ENCODE peak calls at places on chromosomes 7 and 10, in eight cellular contexts. S, C, V, E, D, H, F and K are unnamed samples.

GRCh38 chr7:95907337-95907736 is 135.0 kb downstream of the DYNC1I1 start:
- DNase-seq in S (no peak), C (peak), V (no peak), E (no peak), D (no peak), H (no peak), F (no peak), K (no peak)

GRCh38 chr10:3173173-3173878 is 744 bp upstream of the PITRM1 start:
- DNase-seq in S (peak), C (peak), V (peak), E (peak), D (peak), H (peak), F (peak), K (no peak)

GRCh38 chr10:70662362-70663220 is 9.7 kb upstream of the ADAMTS14 start:
- DNase-seq in S (no peak), C (no peak), V (no peak), E (no peak), D (no peak), H (no peak), F (no peak), K (no peak)

GRCh38 chr10:4102802-4103344 is 317.9 kb upstream of the KLF6 start:
- DNase-seq in S (no peak), C (no peak), V (no peak), E (no peak), D (no peak), H (no peak), F (no peak), K (no peak)

GRCh38 chr7:16615234-16615633 is 30.3 kb downstream of the ANKMY2 start:
- DNase-seq in S (no peak), C (no peak), V (no peak), E (no peak), D (no peak), H (no peak), F (no peak), K (no peak)

GRCh38 chr7:34488766-34489165 is 169.3 kb upstream of the NPSR1 start:
- DNase-seq in S (no peak), C (peak), V (no peak), E (no peak), D (no peak), H (no peak), F (no peak), K (no peak)

GRCh38 chr7:235576-236395 is 43.4 kb downstream of the FAM20C start:
- DNase-seq in S (no peak), C (no peak), V (peak), E (no peak), D (no peak), H (no peak), F (no peak), K (no peak)

GRCh38 chr10:51046668-51047067 is 27.6 kb upstream of the PRKG1 start:
- DNase-seq in S (no peak), C (no peak), V (no peak), E (no peak), D (no peak), H (no peak), F (no peak), K (no peak)

GRCh38 chr7:5824297-5824610 is 42.8 kb upstream of the RNF216 start:
- DNase-seq in S (no peak), C (no peak), V (no peak), E (no peak), D (peak), H (no peak), F (no peak), K (no peak)

GRCh38 chr10:115063702-115064479 is 29.3 kb upstream of the ATRNL1 start:
- DNase-seq in S (no peak), C (no peak), V (no peak), E (no peak), D (no peak), H (no peak), F (no peak), K (no peak)

GRCh38 chr10:48194830-48195229 is 79.7 kb downstream of the FRMPD2 start:
- DNase-seq in S (no peak), C (no peak), V (no peak), E (no peak), D (no peak), H (no peak), F (no peak), K (no peak)

GRCh38 chr7:102444961-102445673 is 11.7 kb downstream of the ORAI2 start:
- DNase-seq in S (no peak), C (peak), V (no peak), E (no peak), D (no peak), H (no peak), F (peak), K (no peak)

GRCh38 chr10:88253622-88254021 is 329.5 kb downstream of the RNLS start:
- DNase-seq in S (no peak), C (peak), V (no peak), E (no peak), D (no peak), H (no peak), F (no peak), K (no peak)

GRCh38 chr10:116589911-116590310 is 848 bp upstream of the PNLIPRP1 start:
- DNase-seq in S (no peak), C (no peak), V (no peak), E (no peak), D (no peak), H (no peak), F (no peak), K (no peak)

GRCh38 chr10:102605712-102606111 is 38.6 kb upstream of the TRIM8 start:
- DNase-seq in S (no peak), C (no peak), V (no peak), E (no peak), D (no peak), H (no peak), F (no peak), K (peak)

GRCh38 chr7:19747740-19748339 is 25.6 kb downstream of the TMEM196 start:
- DNase-seq in S (peak), C (peak), V (no peak), E (no peak), D (no peak), H (no peak), F (peak), K (no peak)

GRCh38 chr7:55086413-55087201 is 67.8 kb downstream of the EGFR start:
- DNase-seq in S (no peak), C (no peak), V (no peak), E (no peak), D (peak), H (no peak), F (peak), K (peak)

GRCh38 chr7:138890782-138891445 is 90.3 kb downstream of the KIAA1549 start:
- DNase-seq in S (peak), C (no peak), V (no peak), E (no peak), D (no peak), H (no peak), F (no peak), K (peak)

GRCh38 chr7:141490474-141490873 is 60.7 kb upstream of the AGK start:
- DNase-seq in S (no peak), C (no peak), V (no peak), E (no peak), D (no peak), H (peak), F (no peak), K (no peak)